ENCODE peak calls at places on chromosomes 6 and 20, in four cellular contexts. S, J, Q and C are unnamed samples.

GRCh38 chr6:45326698-45327417 is 1.3 kb upstream of the RUNX2 start:
- DNase-seq in Q (no peak), S (no peak), J (no peak), C (no peak)

GRCh38 chr6:129233458-129234134 is 350.7 kb downstream of the LAMA2 start:
- DNase-seq in Q (no peak), J (no peak), S (no peak), C (no peak)

GRCh38 chr6:31768717-31769257 is 6.3 kb downstream of the SAPCD1 start:
- DNase-seq in S (no peak), J (no peak), Q (no peak), C (no peak)

GRCh38 chr6:21885532-21886089 is 292.1 kb downstream of the SOX4 start:
- DNase-seq in Q (peak), J (peak), S (peak), C (peak)

GRCh38 chr6:109076421-109076820 is 18.2 kb downstream of the SESN1 start:
- DNase-seq in S (no peak), J (no peak), Q (no peak), C (no peak)

GRCh38 chr6:159788757-159789376 is 535 bp downstream of the TCP1 start:
- DNase-seq in Q (peak), J (peak), S (peak), C (peak)

GRCh38 chr6:12590901-12591300 is 125.7 kb upstream of the PHACTR1 start:
- DNase-seq in J (peak), S (no peak), Q (no peak), C (no peak)

GRCh38 chr6:156963712-156964700 is 186.8 kb downstream of the ARID1B start:
- DNase-seq in S (no peak), J (peak), Q (no peak), C (no peak)

GRCh38 chr6:136600818-136601217 is 50.6 kb upstream of the MAP7 start:
- DNase-seq in Q (no peak), S (no peak), J (no peak), C (no peak)

GRCh38 chr6:144749263-144749662 is 464.1 kb downstream of the UTRN start:
- DNase-seq in J (no peak), S (no peak), Q (no peak), C (no peak)

GRCh38 chr20:13862245-13862644 is 77.4 kb downstream of the NDUFAF5 start:
- DNase-seq in Q (no peak), S (no peak), J (no peak), C (no peak)

GRCh38 chr6:22333802-22334201 is 37.0 kb upstream of the PRL start:
- DNase-seq in S (no peak), J (peak), Q (no peak), C (no peak)

GRCh38 chr6:36949636-36950035 is 4.9 kb upstream of the PI16 start:
- DNase-seq in S (no peak), Q (no peak), J (peak), C (no peak)

GRCh38 chr6:84062519-84063154 is 29.1 kb downstream of the MRAP2 start:
- DNase-seq in J (no peak), Q (no peak), S (no peak), C (no peak)

GRCh38 chr6:7691675-7692452 is 34.0 kb upstream of the BMP6 start:
- DNase-seq in S (no peak), Q (no peak), J (peak), C (no peak)

GRCh38 chr6:56366112-56366852 is 118.9 kb upstream of the COL21A1 start:
- DNase-seq in S (no peak), Q (no peak), J (no peak), C (no peak)

GRCh38 chr6:142537612-142538478 is 236.0 kb downstream of the ADGRG6 start:
- DNase-seq in Q (no peak), S (no peak), J (no peak), C (peak)

GRCh38 chr6:101662111-101662897 is 268.8 kb downstream of the GRIK2 start:
- DNase-seq in S (no peak), J (no peak), Q (no peak), C (no peak)

GRCh38 chr20:4038047-4038459 is 22.7 kb upstream of the RNF24 start:
- DNase-seq in S (peak), J (peak), Q (no peak), C (peak)

GRCh38 chr20:15927893-15928650 is 645.2 kb downstream of the KIF16B start:
- DNase-seq in J (no peak), Q (no peak), S (no peak), C (no peak)

GRCh38 chr20:58691773-58692578 is 624 bp upstream of the NPEPL1 start:
- DNase-seq in S (peak), Q (peak), J (no peak), C (no peak)

GRCh38 chr6:15504040-15504491 is 158.8 kb downstream of the DTNBP1 start:
- DNase-seq in Q (peak), J (no peak), S (peak), C (peak)

GRCh38 chr20:50259705-50260479 is 69.3 kb downstream of the CEBPB start:
- DNase-seq in S (no peak), Q (no peak), J (no peak), C (peak)

GRCh38 chr6:135087803-135088202 is 33.2 kb upstream of the HBS1L start:
- DNase-seq in J (no peak), S (no peak), Q (no peak), C (no peak)

GRCh38 chr6:147515327-147515726 is 6.8 kb downstream of the SAMD5 start:
- DNase-seq in Q (no peak), J (no peak), S (no peak), C (no peak)

GRCh38 chr20:17662333-17663039 is 19.6 kb downstream of the RRBP1 start:
- DNase-seq in S (peak), J (peak), Q (no peak), C (no peak)

GRCh38 chr20:24027229-24027628 is 38.6 kb upstream of the GGTLC1 start:
- DNase-seq in J (no peak), Q (no peak), S (no peak), C (peak)

GRCh38 chr6:41332241-41332640 is 3.2 kb upstream of the NCR2 start:
- DNase-seq in Q (no peak), S (no peak), J (no peak), C (no peak)

GRCh38 chr6:117711369-117711768 is 36.1 kb downstream of the NUS1 start:
- DNase-seq in S (no peak), J (no peak), Q (no peak), C (no peak)

GRCh38 chr6:13653296-13653695 is 38.2 kb downstream of the NOL7 start:
- DNase-seq in J (peak), S (no peak), Q (no peak), C (no peak)

GRCh38 chr6:33205172-33206026 is 944 bp downstream of the HSD17B8 start:
- DNase-seq in Q (no peak), J (peak), S (peak), C (no peak)

GRCh38 chr20:19723834-19724430 is 34.1 kb upstream of the RIN2 start:
- DNase-seq in J (no peak), Q (no peak), S (no peak), C (no peak)

GRCh38 chr6:118598324-118598723 is 50.2 kb downstream of the PLN start:
- DNase-seq in J (no peak), S (no peak), Q (no peak), C (no peak)

GRCh38 chr6:110482774-110483400 is 6.5 kb upstream of the SLC22A16 start:
- DNase-seq in S (no peak), J (no peak), Q (no peak), C (no peak)

GRCh38 chr6:16200231-16200941 is 38.0 kb upstream of the GMPR start:
- DNase-seq in Q (no peak), J (peak), S (no peak), C (peak)

GRCh38 chr6:142886431-142887170 is 58.4 kb downstream of the HIVEP2 start:
- DNase-seq in J (peak), Q (no peak), S (no peak), C (no peak)

GRCh38 chr6:35062676-35063574 is 78.2 kb downstream of the TCP11 start:
- DNase-seq in Q (no peak), S (no peak), J (no peak), C (no peak)

GRCh38 chr6:35065870-35066269 is 75.3 kb downstream of the TCP11 start:
- DNase-seq in Q (no peak), S (no peak), J (no peak), C (no peak)

GRCh38 chr6:35065441-35065800 is 75.7 kb downstream of the TCP11 start:
- DNase-seq in Q (no peak), J (no peak), S (no peak), C (no peak)

GRCh38 chr6:35064508-35065440 is 76.4 kb downstream of the TCP11 start:
- DNase-seq in Q (no peak), J (no peak), S (no peak), C (no peak)

GRCh38 chr6:35063701-35064507 is 77.2 kb downstream of the TCP11 start:
- DNase-seq in Q (no peak), S (no peak), J (no peak), C (peak)
- H3K27ac ChIP-seq in Q (no peak), S (peak), J (no peak), C (no peak)

GRCh38 chr6:69584536-69584912 is 212.3 kb downstream of the LMBRD1 start:
- DNase-seq in S (no peak), Q (no peak), J (peak), C (no peak)
- H3K27ac ChIP-seq in S (no peak), Q (no peak), J (no peak), C (no peak)

DNA sequence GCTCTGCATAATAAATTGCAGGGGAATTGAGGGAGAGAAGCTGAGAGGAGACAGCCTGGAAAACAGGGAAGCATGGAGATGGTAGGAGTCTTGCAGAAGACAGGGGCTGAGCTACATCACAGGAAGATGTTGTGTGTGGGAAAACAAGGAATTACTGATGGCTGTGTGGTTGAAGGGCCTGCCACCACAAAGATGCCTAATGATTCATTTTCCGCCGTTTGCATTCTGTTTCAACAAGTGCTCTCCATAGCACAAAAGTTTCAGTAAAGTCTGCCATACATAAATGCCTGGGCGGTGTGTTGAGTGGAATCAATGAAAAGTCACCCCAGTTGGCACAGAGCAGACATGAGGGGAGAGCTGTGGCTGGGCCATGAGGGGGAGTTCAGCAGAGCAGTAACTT is 5.6 kb upstream of the KLHL31 start:
- DNase-seq in Q (no peak), J (peak), S (no peak), C (no peak)
- H3K27ac ChIP-seq in Q (no peak), J (no peak), S (no peak), C (no peak)

DNA sequence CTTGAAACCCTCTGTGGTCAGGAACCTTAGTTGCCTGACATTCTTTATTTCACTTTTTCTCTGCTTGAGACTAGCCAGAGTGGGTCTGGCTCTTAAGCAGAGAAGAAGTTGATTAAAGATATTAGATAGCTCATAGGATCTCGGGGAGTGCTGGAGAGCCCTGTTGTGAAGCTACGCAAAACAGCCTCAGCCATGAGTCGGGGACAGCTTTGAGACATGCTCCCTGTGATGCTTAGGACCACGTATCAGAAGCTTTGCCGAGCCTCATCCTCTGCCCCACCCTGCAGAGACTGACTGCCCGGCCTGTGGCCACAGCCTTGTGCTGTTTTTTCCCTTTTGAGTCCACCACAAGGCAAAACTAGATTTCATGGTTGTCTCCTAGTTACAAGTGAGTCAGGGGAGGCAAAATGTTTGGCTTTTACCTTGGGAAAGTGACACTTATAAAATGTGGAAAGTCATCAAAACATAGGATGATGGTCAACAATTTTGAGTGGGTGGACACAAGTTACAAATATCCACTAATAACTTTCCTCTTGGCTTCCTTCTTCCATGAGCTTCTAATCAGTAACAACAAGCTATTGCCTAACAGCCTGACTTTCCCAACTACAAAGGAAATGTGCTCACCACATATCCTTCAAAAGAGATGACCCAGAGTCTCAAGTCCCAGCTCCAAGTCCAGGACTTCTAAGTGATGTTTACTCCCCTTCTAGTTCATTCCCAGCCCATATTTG is 108.4 kb downstream of the JAG1 start:
- DNase-seq in S (no peak), J (peak), Q (no peak), C (no peak)
- H3K27ac ChIP-seq in S (peak), J (no peak), Q (no peak), C (no peak)

GRCh38 chr20:34537651-34538050 is 20.9 kb upstream of the MAP1LC3A start:
- DNase-seq in Q (no peak), J (no peak), S (no peak), C (no peak)

GRCh38 chr20:34536798-34537394 is 20.7 kb downstream of the DYNLRB1 start:
- DNase-seq in S (no peak), Q (no peak), J (no peak), C (peak)

GRCh38 chr20:34539756-34540155 is 18.8 kb upstream of the MAP1LC3A start:
- DNase-seq in Q (no peak), J (no peak), S (no peak), C (no peak)

GRCh38 chr20:34540596-34541263 is 17.8 kb upstream of the MAP1LC3A start:
- DNase-seq in S (no peak), Q (no peak), J (no peak), C (no peak)

GRCh38 chr20:34538671-34539123 is 19.8 kb upstream of the MAP1LC3A start:
- DNase-seq in S (no peak), Q (no peak), J (no peak), C (peak)
- H3K27ac ChIP-seq in S (no peak), Q (no peak), J (no peak), C (no peak)

DNA sequence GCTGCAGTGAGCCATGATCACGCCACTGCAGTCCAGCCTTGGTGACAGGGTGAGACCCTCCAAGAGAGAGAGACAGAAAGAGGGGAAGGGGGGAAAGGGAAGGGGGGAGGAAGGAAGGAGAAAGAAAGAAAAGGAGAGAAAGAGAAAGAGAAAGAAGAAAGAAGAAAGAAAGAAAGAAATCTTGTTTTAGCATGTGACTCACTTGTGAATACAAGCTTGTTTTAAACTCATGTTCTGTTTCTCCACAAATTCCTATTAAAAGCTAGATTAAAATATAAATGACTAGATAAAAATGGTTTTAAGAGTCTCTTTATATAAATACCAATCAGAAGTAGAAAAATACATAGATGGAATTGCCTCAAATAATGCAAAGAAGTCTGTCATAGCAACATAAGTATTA is 51.0 kb upstream of the LY86 start:
- DNase-seq in Q (no peak), S (no peak), J (no peak), C (no peak)
- H3K27ac ChIP-seq in Q (no peak), S (no peak), J (no peak), C (no peak)

GRCh38 chr6:128067446-128068109 is 166.7 kb upstream of the THEMIS start:
- DNase-seq in S (no peak), Q (no peak), J (no peak), C (no peak)
- H3K27ac ChIP-seq in S (no peak), Q (no peak), J (no peak), C (no peak)

DNA sequence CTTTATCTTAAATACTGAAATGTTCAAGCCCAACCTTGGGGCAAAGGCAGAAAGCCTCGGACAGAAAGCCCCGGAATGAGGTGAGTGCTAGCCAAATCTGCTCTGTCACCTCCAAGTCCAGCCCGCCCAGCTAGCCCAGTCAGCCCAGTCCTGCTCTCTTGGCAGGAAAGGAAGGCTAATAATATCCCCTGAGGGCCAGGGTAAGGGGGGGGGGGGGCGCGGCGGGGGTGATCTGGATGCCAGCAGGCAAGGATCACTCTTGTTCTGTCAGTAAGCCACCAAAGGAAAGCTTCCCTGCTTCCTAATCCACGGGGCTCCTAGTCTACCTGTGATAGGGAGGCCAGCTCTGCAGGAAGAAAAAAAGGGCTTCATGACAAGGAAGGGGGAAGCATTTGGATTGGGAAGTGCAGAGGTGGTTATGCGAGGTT is 1.1 kb downstream of the NDRG3 start:
- DNase-seq in S (peak), J (peak), Q (no peak), C (peak)
- H3K27ac ChIP-seq in S (peak), J (no peak), Q (no peak), C (peak)

GRCh38 chr6:39855356-39855995 is 63.3 kb downstream of the DAAM2 start:
- DNase-seq in S (no peak), Q (no peak), J (peak), C (no peak)
- H3K27ac ChIP-seq in S (peak), Q (no peak), J (peak), C (no peak)